ENCODE peak calls at places on chromosomes 1 and 21, in six cellular contexts. K, V, S, P, U and T are unnamed samples. For H3K4me1, the result is how much of the 10 kb centered on the place peaks cover.

GRCh38 chr1:201795066-201795465 is 33.9 kb upstream of the IPO9 start:
- DNase-seq in K (no peak), V (no peak), S (no peak), P (no peak), U (peak), T (no peak)

GRCh38 chr21:45383111-45383614 is 21.8 kb upstream of the COL18A1 start:
- DNase-seq in K (no peak), V (no peak), S (no peak), P (no peak), U (no peak), T (peak)

GRCh38 chr1:165899461-165899941 is 72.1 kb downstream of the UCK2 start:
- DNase-seq in K (no peak), V (no peak), S (no peak), P (peak), U (no peak), T (no peak)

GRCh38 chr1:198211696-198212095 is 54.9 kb downstream of the NEK7 start:
- DNase-seq in K (no peak), V (no peak), S (no peak), P (no peak), U (no peak), T (no peak)

GRCh38 chr1:156909671-156910070 is 10.8 kb upstream of the LRRC71 start:
- DNase-seq in K (no peak), V (no peak), S (no peak), P (no peak), U (no peak), T (no peak)

GRCh38 chr1:11331036-11331765 is 58.2 kb downstream of the UBIAD1 start:
- DNase-seq in K (no peak), V (no peak), S (no peak), P (no peak), U (peak), T (no peak)

GRCh38 chr1:92839442-92839841 is 7.6 kb downstream of the RPL5 start:
- DNase-seq in K (no peak), V (no peak), S (no peak), P (no peak), U (no peak), T (no peak)

GRCh38 chr1:243924588-243925349 is 74.7 kb upstream of the AKT3 start:
- DNase-seq in K (no peak), V (no peak), S (no peak), P (peak), U (peak), T (no peak)

GRCh38 chr1:43452789-43453441 is 816 bp downstream of the HYI start:
- DNase-seq in K (no peak), V (no peak), S (peak), P (peak), U (peak), T (no peak)

GRCh38 chr1:155085504-155086181 is 7.0 kb downstream of the EFNA3 start:
- DNase-seq in K (peak), V (peak), S (peak), P (no peak), U (peak), T (peak)

GRCh38 chr1:103265551-103265950 is 157.2 kb upstream of the COL11A1 start:
- DNase-seq in K (no peak), V (no peak), S (no peak), P (peak), U (no peak), T (no peak)

GRCh38 chr1:163875927-163876320 is 554.2 kb downstream of the NUF2 start:
- DNase-seq in K (no peak), V (no peak), S (no peak), P (peak), U (no peak), T (no peak)

GRCh38 chr1:974687-975328 is 7.1 kb downstream of the PERM1 start:
- DNase-seq in K (no peak), V (no peak), S (no peak), P (no peak), U (no peak), T (no peak)

GRCh38 chr1:199422206-199422605 is 605.3 kb upstream of the NR5A2 start:
- DNase-seq in K (no peak), V (no peak), S (peak), P (peak), U (peak), T (no peak)

GRCh38 chr1:100246738-100247137 is 2.9 kb downstream of the DBT start:
- DNase-seq in K (no peak), V (no peak), S (no peak), P (no peak), U (peak), T (no peak)

GRCh38 chr1:157140068-157140588 is 1.9 kb upstream of the ETV3 start:
- DNase-seq in K (no peak), V (no peak), S (no peak), P (no peak), U (peak), T (no peak)

GRCh38 chr21:31557956-31558838 is 101.3 kb upstream of the SOD1 start:
- DNase-seq in K (peak), V (no peak), S (peak), P (no peak), U (peak), T (peak)

GRCh38 chr1:156295391-156295947 is at the start of gene GLMP:
- DNase-seq in K (peak), V (peak), S (peak), P (peak), U (peak), T (peak)

GRCh38 chr1:18290740-18291412 is 183.3 kb downstream of the IGSF21 start:
- DNase-seq in K (no peak), V (no peak), S (no peak), P (no peak), U (peak), T (no peak)

GRCh38 chr1:229258031-229258850 is 12.7 kb upstream of the RAB4A start:
- DNase-seq in K (peak), V (peak), S (peak), P (peak), U (peak), T (peak)

GRCh38 chr1:111738133-111738435 is 1.1 kb downstream of the INKA2 start:
- DNase-seq in K (no peak), V (no peak), S (no peak), P (no peak), U (no peak), T (no peak)

GRCh38 chr1:150015733-150016132 is 5.2 kb upstream of the OTUD7B start:
- DNase-seq in K (no peak), V (no peak), S (no peak), P (no peak), U (no peak), T (no peak)

GRCh38 chr1:42957880-42958487 is 684 bp downstream of the SLC2A1 start:
- DNase-seq in K (peak), V (no peak), S (peak), P (no peak), U (peak), T (peak)

GRCh38 chr1:164748253-164748899 is 189.4 kb downstream of the PBX1 start:
- DNase-seq in K (no peak), V (no peak), S (no peak), P (peak), U (peak), T (no peak)

GRCh38 chr1:41404308-41404755 is 43.1 kb downstream of the FOXO6 start:
- DNase-seq in K (no peak), V (no peak), S (peak), P (peak), U (peak), T (peak)

GRCh38 chr1:9239622-9240401 is 5.2 kb downstream of the H6PD start:
- DNase-seq in K (peak), V (peak), S (peak), P (peak), U (no peak), T (no peak)

GRCh38 chr1:220371324-220371723 is 99.1 kb upstream of the RAB3GAP2 start:
- DNase-seq in K (no peak), V (no peak), S (no peak), P (no peak), U (peak), T (no peak)

GRCh38 chr1:7172804-7173203 is 387.6 kb downstream of the CAMTA1 start:
- DNase-seq in K (no peak), V (no peak), S (no peak), P (no peak), U (no peak), T (no peak)

GRCh38 chr1:64323882-64324281 is 120.5 kb downstream of the UBE2U start:
- DNase-seq in K (no peak), V (no peak), S (no peak), P (no peak), U (no peak), T (no peak)

GRCh38 chr1:78275456-78275855 is 215.3 kb upstream of the PTGFR start:
- DNase-seq in K (no peak), V (no peak), S (no peak), P (peak), U (peak), T (no peak)

GRCh38 chr1:143691400-143691891 is 280.3 kb downstream of the FAM72C start:
- DNase-seq in K (no peak), V (no peak), S (no peak), P (no peak), U (peak), T (no peak)

GRCh38 chr1:175129997-175130648 is 62.5 kb downstream of the KIAA0040 start:
- DNase-seq in K (no peak), V (no peak), S (no peak), P (no peak), U (peak), T (no peak)

GRCh38 chr1:63917571-63918394 is 144.0 kb downstream of the ROR1 start:
- DNase-seq in K (no peak), V (no peak), S (peak), P (peak), U (peak), T (no peak)

GRCh38 chr21:33856893-33857527 is 58.6 kb downstream of the ATP5PO start:
- DNase-seq in K (no peak), V (no peak), S (no peak), P (no peak), U (no peak), T (no peak)

GRCh38 chr1:76010802-76011201 is 63.7 kb upstream of the ST6GALNAC3 start:
- DNase-seq in K (no peak), V (no peak), S (no peak), P (no peak), U (no peak), T (no peak)

GRCh38 chr1:92493139-92493538 is 6.4 kb upstream of the GFI1 start:
- DNase-seq in K (no peak), V (no peak), S (no peak), P (no peak), U (no peak), T (no peak)

GRCh38 chr1:230823835-230824485 is 44.4 kb downstream of the C1orf198 start:
- DNase-seq in K (no peak), V (no peak), S (no peak), P (no peak), U (no peak), T (no peak)

GRCh38 chr1:230825804-230826160 is 42.5 kb downstream of the C1orf198 start:
- DNase-seq in K (no peak), V (no peak), S (no peak), P (no peak), U (no peak), T (no peak)

GRCh38 chr1:230826166-230826875 is 42.0 kb downstream of the C1orf198 start:
- DNase-seq in K (no peak), V (no peak), S (no peak), P (no peak), U (no peak), T (no peak)

GRCh38 chr1:230824571-230825060 is 43.7 kb downstream of the C1orf198 start:
- DNase-seq in K (no peak), V (no peak), S (no peak), P (peak), U (no peak), T (no peak)

DNA sequence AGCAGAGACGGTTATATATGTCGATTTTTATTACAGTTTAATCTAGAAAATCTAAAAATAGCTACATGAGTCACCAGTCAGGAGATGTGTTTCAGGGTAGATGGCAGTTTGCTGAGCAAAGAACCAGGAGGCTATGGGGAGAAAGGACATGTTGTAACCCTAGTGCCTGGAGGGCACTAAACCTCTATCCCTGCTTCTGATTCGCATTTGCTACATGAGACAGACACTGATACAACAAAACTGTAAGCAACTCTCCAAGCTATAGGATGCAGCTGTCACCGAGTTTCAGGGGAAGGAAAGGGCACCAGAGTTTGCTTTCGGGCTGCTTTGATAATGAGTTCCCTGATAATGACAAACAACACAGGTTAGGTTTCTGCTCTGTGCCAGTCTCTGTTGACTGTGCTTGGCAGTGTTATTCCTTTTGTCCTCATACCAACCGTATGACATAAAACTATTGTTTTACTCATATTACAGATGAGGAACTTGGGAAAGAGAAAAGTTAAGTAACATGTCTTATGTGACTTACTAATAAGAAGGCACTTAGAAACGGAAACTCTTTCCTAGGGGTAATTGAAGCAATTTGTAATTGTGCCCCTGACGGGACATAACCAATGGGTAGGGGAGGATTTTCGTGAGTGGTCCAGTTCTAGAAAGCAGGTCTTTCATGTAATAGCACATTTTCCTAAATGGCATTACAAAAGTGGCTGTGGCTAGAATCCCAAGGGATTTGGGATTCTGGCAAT is 43.1 kb downstream of the C1orf198 start:
- DNase-seq in K (no peak), V (no peak), S (no peak), P (peak), U (peak), T (no peak)
- H3K4me1 ChIP-seq in K (under half), V (under half), S (under half), P (under half), U (under half), T (under half)

DNA sequence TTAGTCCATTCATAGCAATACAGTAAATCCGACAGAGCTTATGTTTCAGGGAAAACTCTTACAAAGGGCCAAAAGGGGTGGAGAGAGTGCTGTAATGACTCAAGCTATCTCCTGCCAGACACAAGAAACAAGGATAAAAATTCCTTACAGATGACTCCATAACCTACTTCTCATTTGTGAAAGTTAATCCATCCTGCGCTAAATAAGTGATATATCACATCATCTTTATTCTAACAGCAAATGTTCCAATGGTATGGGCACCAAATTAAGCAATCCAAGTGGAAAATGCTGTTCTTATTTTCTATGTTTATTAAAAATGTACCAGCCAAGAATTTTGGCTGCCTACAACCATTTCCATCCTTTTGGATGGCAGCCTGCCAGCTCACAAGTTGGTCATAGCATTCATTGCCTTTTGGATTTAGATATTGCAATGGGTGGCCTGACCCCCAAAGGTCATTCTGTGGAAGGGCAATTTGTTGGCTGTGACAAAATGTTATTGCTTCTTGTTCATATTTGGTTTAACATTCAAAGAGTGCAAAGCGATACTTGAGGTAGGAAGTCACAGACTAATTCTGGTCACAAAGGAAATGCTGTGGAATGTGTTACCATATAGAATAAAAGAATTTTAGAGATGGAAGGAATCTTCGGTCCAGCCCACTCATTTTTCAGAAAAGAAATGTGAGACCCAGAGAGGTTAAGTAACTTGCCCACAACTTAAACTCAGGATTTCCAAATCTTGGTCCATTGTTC is 2.8 kb upstream of the ENAH start:
- DNase-seq in K (peak), V (peak), S (no peak), P (peak), U (peak), T (no peak)
- H3K27ac ChIP-seq in K (peak), V (no peak), S (no peak), P (peak), U (no peak), T (no peak)

DNA sequence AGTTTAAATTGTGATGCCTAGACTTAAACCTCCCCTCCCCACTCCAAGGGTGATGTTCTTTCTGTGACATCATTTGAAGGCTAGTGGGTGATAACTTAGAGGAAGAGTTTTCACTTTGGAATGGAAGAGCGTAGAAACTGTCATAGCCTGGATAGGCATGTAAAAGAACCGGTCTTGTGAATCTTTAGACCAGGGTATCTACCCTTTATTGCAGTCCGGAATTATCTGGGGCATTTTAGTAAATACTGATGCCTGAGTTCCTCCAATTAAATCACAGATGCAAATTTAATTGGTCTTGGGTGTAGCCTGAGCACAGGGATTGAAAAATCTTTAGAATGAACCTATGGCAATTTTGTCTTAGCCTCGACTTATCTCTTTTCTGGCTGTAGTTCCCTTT is 24.7 kb downstream of the MAN1C1 start:
- DNase-seq in K (no peak), V (no peak), S (no peak), P (no peak), U (no peak), T (no peak)
- H3K4me3 ChIP-seq in K (no peak), V (no peak), S (no peak), P (no peak), U (no peak), T (no peak)

GRCh38 chr1:110565565-110565964 is 40.6 kb downstream of the KCNA2 start:
- DNase-seq in K (no peak), V (no peak), S (no peak), P (no peak), U (peak), T (no peak)

GRCh38 chr1:110572751-110573150 is 33.4 kb downstream of the KCNA2 start:
- DNase-seq in K (no peak), V (no peak), S (no peak), P (no peak), U (no peak), T (no peak)

GRCh38 chr1:110566836-110567235 is 39.3 kb downstream of the KCNA2 start:
- DNase-seq in K (no peak), V (no peak), S (no peak), P (no peak), U (no peak), T (no peak)

GRCh38 chr1:110570307-110570706 is 35.9 kb downstream of the KCNA2 start:
- DNase-seq in K (no peak), V (no peak), S (no peak), P (no peak), U (no peak), T (no peak)
- H3K4me1 ChIP-seq in K (under half), V (under half), S (under half), P (under half), U (under half), T (under half)